ENCODE peak calls at places on chromosomes 4 and X, in ten cellular contexts. One of them, this sample, is unnamed.

GRCh38 chrX:11558972-11559371 is 106.7 kb downstream of the ARHGAP6 start:
- DNase-seq in RKO: peak
- DNase-seq in Jurkat, Clone E6-1: peak
- DNase-seq in MCF 10A: peak
- DNase-seq in activated CD8-positive, alpha-beta T cell treated with anti-CD3 and anti-CD28 coated beads for 36 hours: peak
- DNase-seq in neuronal stem cell: no peak
- DNase-seq in ELF-1: peak
- DNase-seq in lower lobe of right lung: peak
- DNase-seq in stimulated activated CD4-positive, alpha-beta T cell treated with anti-CD3 and anti-CD28 coated beads, Interleukin-12 subunit alpha, Interleukin-12 subunit beta, amount 100 ng/mL, for 48 hours: peak
- DNase-seq in non-pigmented ciliary epithelial cell: no peak
- DNase-seq in this sample: peak

GRCh38 chr4:184911310-184911709 is 85.5 kb upstream of the ACSL1 start:
- DNase-seq in activated CD8-positive, alpha-beta T cell treated with anti-CD3 and anti-CD28 coated beads for 36 hours: peak
- DNase-seq in MCF 10A: peak
- DNase-seq in stimulated activated CD4-positive, alpha-beta T cell treated with anti-CD3 and anti-CD28 coated beads, Interleukin-12 subunit alpha, Interleukin-12 subunit beta, amount 100 ng/mL, for 48 hours: peak
- DNase-seq in non-pigmented ciliary epithelial cell: no peak
- DNase-seq in neuronal stem cell: no peak
- DNase-seq in lower lobe of right lung: no peak
- DNase-seq in ELF-1: no peak
- DNase-seq in Jurkat, Clone E6-1: no peak
- DNase-seq in RKO: peak
- DNase-seq in this sample: no peak

GRCh38 chrX:131739823-131740222 is 195.9 kb downstream of the OR13H1 start:
- DNase-seq in MCF 10A: no peak
- DNase-seq in RKO: no peak
- DNase-seq in Jurkat, Clone E6-1: no peak
- DNase-seq in activated CD8-positive, alpha-beta T cell treated with anti-CD3 and anti-CD28 coated beads for 36 hours: no peak
- DNase-seq in non-pigmented ciliary epithelial cell: no peak
- DNase-seq in neuronal stem cell: no peak
- DNase-seq in stimulated activated CD4-positive, alpha-beta T cell treated with anti-CD3 and anti-CD28 coated beads, Interleukin-12 subunit alpha, Interleukin-12 subunit beta, amount 100 ng/mL, for 48 hours: no peak
- DNase-seq in ELF-1: no peak
- DNase-seq in lower lobe of right lung: no peak
- DNase-seq in this sample: no peak

GRCh38 chr4:81754169-81754568 is 282.5 kb upstream of the RASGEF1B start:
- DNase-seq in activated CD8-positive, alpha-beta T cell treated with anti-CD3 and anti-CD28 coated beads for 36 hours: no peak
- DNase-seq in Jurkat, Clone E6-1: no peak
- DNase-seq in MCF 10A: peak
- DNase-seq in ELF-1: no peak
- DNase-seq in neuronal stem cell: no peak
- DNase-seq in lower lobe of right lung: no peak
- DNase-seq in non-pigmented ciliary epithelial cell: no peak
- DNase-seq in RKO: no peak
- DNase-seq in stimulated activated CD4-positive, alpha-beta T cell treated with anti-CD3 and anti-CD28 coated beads, Interleukin-12 subunit alpha, Interleukin-12 subunit beta, amount 100 ng/mL, for 48 hours: no peak
- DNase-seq in this sample: no peak

GRCh38 chrX:41025926-41026325 is 59.3 kb upstream of the USP9X start:
- DNase-seq in ELF-1: peak
- DNase-seq in RKO: no peak
- DNase-seq in non-pigmented ciliary epithelial cell: no peak
- DNase-seq in activated CD8-positive, alpha-beta T cell treated with anti-CD3 and anti-CD28 coated beads for 36 hours: no peak
- DNase-seq in neuronal stem cell: no peak
- DNase-seq in stimulated activated CD4-positive, alpha-beta T cell treated with anti-CD3 and anti-CD28 coated beads, Interleukin-12 subunit alpha, Interleukin-12 subunit beta, amount 100 ng/mL, for 48 hours: no peak
- DNase-seq in MCF 10A: no peak
- DNase-seq in Jurkat, Clone E6-1: no peak
- DNase-seq in lower lobe of right lung: no peak
- DNase-seq in this sample: no peak

GRCh38 chr4:38757945-38758344 is 24.8 kb downstream of the TLR10 start:
- DNase-seq in neuronal stem cell: no peak
- DNase-seq in stimulated activated CD4-positive, alpha-beta T cell treated with anti-CD3 and anti-CD28 coated beads, Interleukin-12 subunit alpha, Interleukin-12 subunit beta, amount 100 ng/mL, for 48 hours: no peak
- DNase-seq in Jurkat, Clone E6-1: peak
- DNase-seq in ELF-1: peak
- DNase-seq in activated CD8-positive, alpha-beta T cell treated with anti-CD3 and anti-CD28 coated beads for 36 hours: peak
- DNase-seq in MCF 10A: peak
- DNase-seq in lower lobe of right lung: no peak
- DNase-seq in non-pigmented ciliary epithelial cell: no peak
- DNase-seq in RKO: no peak
- DNase-seq in this sample: no peak

GRCh38 chr4:114497116-114497515 is 101.5 kb upstream of the UGT8 start:
- DNase-seq in RKO: no peak
- DNase-seq in ELF-1: no peak
- DNase-seq in non-pigmented ciliary epithelial cell: no peak
- DNase-seq in activated CD8-positive, alpha-beta T cell treated with anti-CD3 and anti-CD28 coated beads for 36 hours: no peak
- DNase-seq in neuronal stem cell: no peak
- DNase-seq in lower lobe of right lung: no peak
- DNase-seq in MCF 10A: no peak
- DNase-seq in Jurkat, Clone E6-1: no peak
- DNase-seq in stimulated activated CD4-positive, alpha-beta T cell treated with anti-CD3 and anti-CD28 coated beads, Interleukin-12 subunit alpha, Interleukin-12 subunit beta, amount 100 ng/mL, for 48 hours: no peak
- DNase-seq in this sample: no peak

GRCh38 chr4:108635070-108635655 is 14.8 kb downstream of the RPL34 start:
- DNase-seq in neuronal stem cell: no peak
- DNase-seq in stimulated activated CD4-positive, alpha-beta T cell treated with anti-CD3 and anti-CD28 coated beads, Interleukin-12 subunit alpha, Interleukin-12 subunit beta, amount 100 ng/mL, for 48 hours: no peak
- DNase-seq in activated CD8-positive, alpha-beta T cell treated with anti-CD3 and anti-CD28 coated beads for 36 hours: no peak
- DNase-seq in MCF 10A: peak
- DNase-seq in non-pigmented ciliary epithelial cell: no peak
- DNase-seq in ELF-1: no peak
- DNase-seq in Jurkat, Clone E6-1: no peak
- DNase-seq in RKO: no peak
- DNase-seq in lower lobe of right lung: no peak
- DNase-seq in this sample: no peak

GRCh38 chrX:40755291-40756249 is 20.2 kb upstream of the MED14 start:
- DNase-seq in lower lobe of right lung: no peak
- DNase-seq in ELF-1: peak
- DNase-seq in RKO: no peak
- DNase-seq in activated CD8-positive, alpha-beta T cell treated with anti-CD3 and anti-CD28 coated beads for 36 hours: no peak
- DNase-seq in non-pigmented ciliary epithelial cell: no peak
- DNase-seq in neuronal stem cell: no peak
- DNase-seq in stimulated activated CD4-positive, alpha-beta T cell treated with anti-CD3 and anti-CD28 coated beads, Interleukin-12 subunit alpha, Interleukin-12 subunit beta, amount 100 ng/mL, for 48 hours: no peak
- DNase-seq in Jurkat, Clone E6-1: no peak
- DNase-seq in MCF 10A: no peak
- DNase-seq in this sample: no peak

GRCh38 chr4:73053076-73053475 is 16.4 kb downstream of the COX18 start:
- DNase-seq in ELF-1: no peak
- DNase-seq in RKO: no peak
- DNase-seq in non-pigmented ciliary epithelial cell: no peak
- DNase-seq in activated CD8-positive, alpha-beta T cell treated with anti-CD3 and anti-CD28 coated beads for 36 hours: no peak
- DNase-seq in MCF 10A: peak
- DNase-seq in Jurkat, Clone E6-1: no peak
- DNase-seq in lower lobe of right lung: no peak
- DNase-seq in neuronal stem cell: no peak
- DNase-seq in stimulated activated CD4-positive, alpha-beta T cell treated with anti-CD3 and anti-CD28 coated beads, Interleukin-12 subunit alpha, Interleukin-12 subunit beta, amount 100 ng/mL, for 48 hours: no peak
- DNase-seq in this sample: no peak

GRCh38 chrX:139881130-139881529 is 51.7 kb downstream of the ATP11C start:
- DNase-seq in non-pigmented ciliary epithelial cell: no peak
- DNase-seq in ELF-1: no peak
- DNase-seq in RKO: no peak
- DNase-seq in Jurkat, Clone E6-1: no peak
- DNase-seq in lower lobe of right lung: no peak
- DNase-seq in stimulated activated CD4-positive, alpha-beta T cell treated with anti-CD3 and anti-CD28 coated beads, Interleukin-12 subunit alpha, Interleukin-12 subunit beta, amount 100 ng/mL, for 48 hours: no peak
- DNase-seq in MCF 10A: no peak
- DNase-seq in neuronal stem cell: no peak
- DNase-seq in activated CD8-positive, alpha-beta T cell treated with anti-CD3 and anti-CD28 coated beads for 36 hours: no peak
- DNase-seq in this sample: no peak

GRCh38 chr4:40908297-40908696 is 158.5 kb downstream of the NSUN7 start:
- DNase-seq in lower lobe of right lung: peak
- DNase-seq in non-pigmented ciliary epithelial cell: no peak
- DNase-seq in RKO: no peak
- DNase-seq in activated CD8-positive, alpha-beta T cell treated with anti-CD3 and anti-CD28 coated beads for 36 hours: no peak
- DNase-seq in ELF-1: peak
- DNase-seq in stimulated activated CD4-positive, alpha-beta T cell treated with anti-CD3 and anti-CD28 coated beads, Interleukin-12 subunit alpha, Interleukin-12 subunit beta, amount 100 ng/mL, for 48 hours: no peak
- DNase-seq in neuronal stem cell: no peak
- DNase-seq in MCF 10A: peak
- DNase-seq in Jurkat, Clone E6-1: no peak
- DNase-seq in this sample: no peak

GRCh38 chr4:183444953-183445543 is 612 bp downstream of the CDKN2AIP start:
- DNase-seq in ELF-1: no peak
- DNase-seq in non-pigmented ciliary epithelial cell: no peak
- DNase-seq in neuronal stem cell: no peak
- DNase-seq in stimulated activated CD4-positive, alpha-beta T cell treated with anti-CD3 and anti-CD28 coated beads, Interleukin-12 subunit alpha, Interleukin-12 subunit beta, amount 100 ng/mL, for 48 hours: no peak
- DNase-seq in activated CD8-positive, alpha-beta T cell treated with anti-CD3 and anti-CD28 coated beads for 36 hours: peak
- DNase-seq in lower lobe of right lung: peak
- DNase-seq in MCF 10A: no peak
- DNase-seq in RKO: peak
- DNase-seq in Jurkat, Clone E6-1: peak
- DNase-seq in this sample: peak

GRCh38 chrX:27583976-27584375 is 6.2 kb upstream of the DCAF8L2 start:
- DNase-seq in neuronal stem cell: no peak
- DNase-seq in ELF-1: no peak
- DNase-seq in activated CD8-positive, alpha-beta T cell treated with anti-CD3 and anti-CD28 coated beads for 36 hours: no peak
- DNase-seq in MCF 10A: no peak
- DNase-seq in stimulated activated CD4-positive, alpha-beta T cell treated with anti-CD3 and anti-CD28 coated beads, Interleukin-12 subunit alpha, Interleukin-12 subunit beta, amount 100 ng/mL, for 48 hours: no peak
- DNase-seq in non-pigmented ciliary epithelial cell: no peak
- DNase-seq in RKO: no peak
- DNase-seq in Jurkat, Clone E6-1: no peak
- DNase-seq in lower lobe of right lung: no peak
- DNase-seq in this sample: no peak

GRCh38 chr4:47718691-47719090 is 119.2 kb downstream of the CORIN start:
- DNase-seq in neuronal stem cell: no peak
- DNase-seq in ELF-1: no peak
- DNase-seq in RKO: no peak
- DNase-seq in MCF 10A: peak
- DNase-seq in Jurkat, Clone E6-1: no peak
- DNase-seq in non-pigmented ciliary epithelial cell: no peak
- DNase-seq in lower lobe of right lung: no peak
- DNase-seq in activated CD8-positive, alpha-beta T cell treated with anti-CD3 and anti-CD28 coated beads for 36 hours: no peak
- DNase-seq in stimulated activated CD4-positive, alpha-beta T cell treated with anti-CD3 and anti-CD28 coated beads, Interleukin-12 subunit alpha, Interleukin-12 subunit beta, amount 100 ng/mL, for 48 hours: no peak
- DNase-seq in this sample: no peak

GRCh38 chr4:152090543-152090942 is 329.7 kb upstream of the GATB start:
- DNase-seq in activated CD8-positive, alpha-beta T cell treated with anti-CD3 and anti-CD28 coated beads for 36 hours: peak
- DNase-seq in ELF-1: peak
- DNase-seq in neuronal stem cell: no peak
- DNase-seq in MCF 10A: no peak
- DNase-seq in Jurkat, Clone E6-1: peak
- DNase-seq in lower lobe of right lung: no peak
- DNase-seq in stimulated activated CD4-positive, alpha-beta T cell treated with anti-CD3 and anti-CD28 coated beads, Interleukin-12 subunit alpha, Interleukin-12 subunit beta, amount 100 ng/mL, for 48 hours: no peak
- DNase-seq in RKO: no peak
- DNase-seq in non-pigmented ciliary epithelial cell: peak
- DNase-seq in this sample: no peak

GRCh38 chrX:151697537-151697936 is 2.3 kb downstream of the PRRG3 start:
- DNase-seq in MCF 10A: peak
- DNase-seq in stimulated activated CD4-positive, alpha-beta T cell treated with anti-CD3 and anti-CD28 coated beads, Interleukin-12 subunit alpha, Interleukin-12 subunit beta, amount 100 ng/mL, for 48 hours: no peak
- DNase-seq in ELF-1: no peak
- DNase-seq in neuronal stem cell: no peak
- DNase-seq in lower lobe of right lung: no peak
- DNase-seq in non-pigmented ciliary epithelial cell: peak
- DNase-seq in RKO: no peak
- DNase-seq in Jurkat, Clone E6-1: no peak
- DNase-seq in activated CD8-positive, alpha-beta T cell treated with anti-CD3 and anti-CD28 coated beads for 36 hours: no peak
- DNase-seq in this sample: no peak

GRCh38 chr4:174009686-174010451 is 273.6 kb downstream of the FBXO8 start:
- DNase-seq in Jurkat, Clone E6-1: no peak
- DNase-seq in MCF 10A: no peak
- DNase-seq in stimulated activated CD4-positive, alpha-beta T cell treated with anti-CD3 and anti-CD28 coated beads, Interleukin-12 subunit alpha, Interleukin-12 subunit beta, amount 100 ng/mL, for 48 hours: no peak
- DNase-seq in neuronal stem cell: no peak
- DNase-seq in non-pigmented ciliary epithelial cell: no peak
- DNase-seq in activated CD8-positive, alpha-beta T cell treated with anti-CD3 and anti-CD28 coated beads for 36 hours: no peak
- DNase-seq in ELF-1: no peak
- DNase-seq in lower lobe of right lung: no peak
- DNase-seq in RKO: no peak
- DNase-seq in this sample: no peak